ENCODE peak calls at places on chromosome 17, in nine cellular contexts. A is osteocyte, R is tibial nerve, J is LNCaP clone FGC, Q is choroid plexus epithelial cell, Y is AG04450, U is BJ, I is glutamatergic neuron, H is A549. C is an unnamed sample.

GRCh38 chr17:38728290-38728831 is 1.8 kb upstream of the CISD3 start:
- DNase-seq in A (no peak), R (no peak), J (no peak), Q (no peak), Y (no peak), U (no peak), I (no peak), H (no peak), C (no peak)

GRCh38 chr17:67912656-67913055 is 83.6 kb downstream of the C17orf58 start:
- DNase-seq in A (no peak), R (no peak), J (no peak), Q (no peak), Y (no peak), U (no peak), I (no peak), H (no peak), C (no peak)

GRCh38 chr17:48429638-48430586 is at the start of gene SKAP1:
- DNase-seq in A (no peak), R (no peak), J (no peak), Q (no peak), Y (no peak), U (no peak), I (no peak), H (no peak), C (no peak)

GRCh38 chr17:21510686-21511367 is 134.7 kb downstream of the KCNJ12 start:
- DNase-seq in A (no peak), R (no peak), J (no peak), Q (peak; percentile 33), Y (no peak), U (no peak), I (no peak), H (no peak), C (no peak)

GRCh38 chr17:48100591-48101011 is 677 bp downstream of the CBX1 start:
- DNase-seq in A (peak; percentile 85), R (peak; percentile 34), J (peak; percentile 76), Q (peak; percentile 64), Y (peak; percentile 13), U (no peak), I (peak; percentile 71), H (peak; percentile 71), C (peak; percentile 31)

GRCh38 chr17:16459850-16460550 is 32.0 kb downstream of the LRRC75A start:
- DNase-seq in A (no peak), R (no peak), J (no peak), Q (no peak), Y (no peak), U (no peak), I (no peak), H (no peak), C (no peak)

GRCh38 chr17:27529230-27529796 is 73.1 kb downstream of the KSR1 start:
- DNase-seq in A (no peak), R (no peak), J (no peak), Q (peak; percentile 88), Y (no peak), U (no peak), I (no peak), H (no peak), C (no peak)

GRCh38 chr17:45127583-45128300 is 4.6 kb downstream of the PLCD3 start:
- DNase-seq in A (no peak), R (peak; percentile 59), J (no peak), Q (peak; percentile 63), Y (no peak), U (no peak), I (no peak), H (no peak), C (no peak)

GRCh38 chr17:45923511-45924268 is 29.3 kb downstream of the MAPT start:
- DNase-seq in A (no peak), R (peak; percentile 13), J (no peak), Q (peak; percentile 62), Y (no peak), U (peak; percentile 29), I (no peak), H (no peak), C (no peak)

GRCh38 chr17:48175692-48176450 is 68.3 kb downstream of the SNX11 start:
- DNase-seq in A (no peak), R (no peak), J (no peak), Q (peak; percentile 41), Y (no peak), U (peak; percentile 29), I (no peak), H (no peak), C (no peak)

GRCh38 chr17:80029235-80029974 is 6.3 kb downstream of the TBC1D16 start:
- DNase-seq in A (no peak), R (peak; percentile 97), J (peak; percentile 82), Q (peak; percentile 75), Y (no peak), U (peak; percentile 43), I (peak; percentile 78), H (no peak), C (peak; percentile 27)

GRCh38 chr17:14688134-14688533 is 387.3 kb downstream of the HS3ST3B1 start:
- DNase-seq in A (no peak), R (no peak), J (no peak), Q (peak; percentile 20), Y (no peak), U (no peak), I (no peak), H (no peak), C (no peak)

GRCh38 chr17:2965621-2966275 is 97.7 kb downstream of the OR1D5 start:
- DNase-seq in A (peak; percentile 75), R (no peak), J (peak; percentile 89), Q (peak; percentile 42), Y (no peak), U (no peak), I (no peak), H (peak; percentile 90), C (no peak)

GRCh38 chr17:61294777-61295176 is 104.9 kb upstream of the TBX2 start:
- DNase-seq in A (no peak), R (no peak), J (no peak), Q (peak; percentile 49), Y (no peak), U (no peak), I (no peak), H (peak; percentile 50), C (no peak)

GRCh38 chr17:7340179-7340578 is 3.9 kb downstream of the ACAP1 start:
- DNase-seq in A (no peak), R (no peak), J (no peak), Q (no peak), Y (no peak), U (no peak), I (no peak), H (no peak), C (no peak)
- TF ChIP-seq CTCF in A (no peak), R (no peak), J (no peak), Q (no peak), Y (no peak), U (no peak), I (no peak), H (no peak), C (no peak)

DNA sequence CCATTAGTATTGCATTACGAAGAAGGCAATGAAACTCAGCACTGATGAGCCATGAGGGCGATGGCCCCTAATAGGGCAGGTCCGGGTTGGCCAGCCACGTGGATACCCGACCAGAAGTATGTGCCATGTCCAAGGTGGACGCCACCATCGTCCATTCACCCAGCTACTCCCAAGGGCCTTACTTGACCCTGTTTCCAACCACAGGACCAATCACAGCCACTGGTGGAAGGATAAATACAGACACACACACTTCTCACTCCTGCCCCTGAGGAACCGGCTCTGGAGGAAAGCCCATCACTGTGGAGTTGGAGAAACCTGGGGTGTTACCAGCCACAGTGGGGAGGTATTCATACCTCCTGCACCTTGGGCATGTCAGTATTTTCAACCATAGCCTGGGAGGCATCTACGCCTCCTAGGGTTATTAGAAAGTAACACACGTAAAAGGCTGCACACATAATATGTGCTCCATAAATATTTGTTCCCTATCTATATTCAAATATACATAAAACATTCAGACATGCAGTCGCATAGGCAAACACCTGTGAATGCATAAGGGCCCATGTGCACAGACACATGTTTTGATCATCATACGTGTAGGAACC is 5.4 kb upstream of the ITGA3 start:
- DNase-seq in A (no peak), R (no peak), J (no peak), Q (no peak), Y (no peak), U (no peak), I (no peak), H (no peak), C (no peak)
- TF ChIP-seq CTCF in A (no peak), R (no peak), J (no peak), Q (peak; percentile 9), Y (no peak), U (no peak), I (no peak), H (peak; percentile 20), C (no peak)

DNA sequence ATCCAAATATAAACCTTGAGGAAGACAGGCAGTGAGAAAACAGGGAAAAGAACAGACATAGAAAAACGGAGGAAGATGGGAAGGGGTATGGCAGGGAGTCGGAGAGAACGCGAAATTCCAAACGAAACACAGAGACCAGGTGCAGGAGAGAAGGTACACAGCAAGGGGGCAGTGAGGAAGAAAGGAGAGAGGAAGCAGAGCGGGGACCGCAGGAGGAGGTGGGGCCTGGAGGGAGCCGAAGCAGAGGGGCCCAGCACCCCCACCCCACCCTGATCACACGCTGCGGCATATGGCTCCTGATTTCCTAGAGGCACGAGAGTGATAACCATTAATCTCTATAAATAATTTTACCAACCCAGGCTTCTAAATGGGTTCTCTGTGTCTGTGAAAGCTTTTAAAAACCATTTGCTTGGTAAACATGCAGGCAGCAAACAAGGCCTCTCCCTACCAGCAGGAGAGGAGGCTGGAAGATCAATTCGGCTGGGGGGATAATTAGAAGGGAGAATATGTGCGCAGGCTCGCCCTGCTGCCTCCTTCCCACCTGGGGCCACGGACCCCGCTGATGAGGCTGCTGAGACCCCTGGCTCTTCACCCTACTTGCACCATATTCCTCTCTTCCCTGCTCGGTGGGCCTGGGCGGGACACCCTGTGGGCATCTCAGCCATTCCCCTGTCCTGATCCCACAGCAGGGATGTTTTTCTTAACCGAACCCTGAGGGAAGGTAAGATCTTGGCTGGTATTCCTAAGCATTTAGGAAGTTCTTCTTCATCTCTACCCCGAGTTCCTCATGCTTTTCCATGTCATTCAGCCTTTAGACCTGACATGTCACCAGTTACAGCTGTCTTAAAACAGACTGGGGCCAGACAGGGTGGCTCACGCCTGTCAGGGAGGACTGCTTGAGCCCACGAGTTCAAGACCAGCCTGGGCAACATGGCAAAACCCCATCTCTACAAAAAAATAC is 86.7 kb downstream of the TMEM132E start:
- DNase-seq in A (no peak), R (no peak), J (no peak), Q (no peak), Y (no peak), U (no peak), I (no peak), H (no peak), C (no peak)
- TF ChIP-seq CTCF in A (no peak), R (no peak), J (no peak), Q (no peak), Y (no peak), U (no peak), I (no peak), H (no peak), C (no peak)

DNA sequence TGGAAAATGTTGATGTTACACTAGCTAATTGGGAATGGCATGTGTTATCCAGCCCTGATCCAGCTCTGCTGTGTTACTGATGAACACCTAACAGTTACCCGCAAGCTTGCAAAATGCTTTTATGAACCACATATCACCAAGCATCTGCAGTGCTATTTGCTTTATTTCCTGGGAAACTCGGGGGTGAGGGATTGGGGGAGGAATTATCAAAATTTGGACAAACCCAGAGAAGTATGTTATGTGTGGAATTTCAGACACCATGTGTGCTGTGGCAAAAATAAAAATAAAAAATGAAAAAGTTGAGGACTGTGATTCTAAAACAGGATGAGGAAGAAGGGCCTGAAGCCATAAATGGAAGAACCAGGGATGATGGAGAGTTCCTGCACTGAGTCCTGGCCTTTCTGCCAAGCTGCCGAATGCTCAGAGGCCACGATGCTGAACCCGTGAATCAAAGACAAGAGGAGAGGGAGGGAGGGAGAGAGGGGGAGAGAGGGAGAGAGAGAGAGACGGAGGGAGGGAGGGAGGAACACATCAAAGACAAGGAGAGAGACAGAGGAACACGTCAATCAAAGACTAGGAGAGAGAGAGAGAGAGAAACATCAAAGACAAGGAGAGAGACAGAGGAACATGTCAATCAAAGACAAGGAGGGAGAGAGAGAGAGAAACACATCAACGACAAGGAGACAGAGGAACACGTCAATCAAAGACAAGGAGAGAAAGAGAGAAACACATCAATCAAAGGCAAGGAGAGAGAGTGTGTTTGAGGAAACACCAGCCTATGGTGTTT is 89.8 kb downstream of the MRM3 start:
- DNase-seq in A (no peak), R (no peak), J (no peak), Q (no peak), Y (no peak), U (no peak), I (no peak), H (no peak), C (no peak)
- TF ChIP-seq CTCF in A (no peak), R (no peak), J (no peak), Q (no peak), Y (no peak), U (no peak), I (no peak), H (no peak), C (no peak)

C was measured in omental fat pad.